ENCODE peak calls at places on chromosome 15, in seven cellular contexts. I is type B pancreatic cell; Y is AG09309; W is HCT116; F is GM06990; M is upper lobe of left lung; D is activated CD8-positive, alpha-beta T cell treated with anti-CD3 and anti-CD28 coated beads for 36 hours. O is an unnamed sample.

GRCh38 chr15:65400760-65401606 is 21.8 kb downstream of the IGDCC4 start:
- DNase-seq in I (peak), Y (no peak), W (peak), F (no peak), M (peak), D (peak), O (peak)

GRCh38 chr15:68018797-68019196 is 35.3 kb upstream of the PIAS1 start:
- DNase-seq in I (no peak), Y (no peak), W (no peak), F (no peak), M (no peak), D (no peak), O (no peak)

GRCh38 chr15:70095387-70096214 is 2.1 kb downstream of the TLE3 start:
- DNase-seq in I (peak), Y (no peak), W (no peak), F (peak), M (peak), D (peak), O (peak)

GRCh38 chr15:84929795-84930371 is 45.4 kb downstream of the SLC28A1 start:
- DNase-seq in I (peak), Y (no peak), W (peak), F (no peak), M (no peak), D (peak), O (no peak)

GRCh38 chr15:78076231-78077052 is 1.1 kb downstream of the TBC1D2B start:
- DNase-seq in I (no peak), Y (no peak), W (no peak), F (no peak), M (no peak), D (peak), O (no peak)

GRCh38 chr15:88571153-88572029 is 24.9 kb upstream of the DET1 start:
- DNase-seq in I (no peak), Y (no peak), W (no peak), F (no peak), M (no peak), D (no peak), O (peak)

GRCh38 chr15:41940441-41940857 is 31.9 kb downstream of the EHD4 start:
- DNase-seq in I (no peak), Y (no peak), W (peak), F (no peak), M (no peak), D (peak), O (no peak)

GRCh38 chr15:72153269-72153668 is 35.1 kb downstream of the SENP8 start:
- DNase-seq in I (no peak), Y (no peak), W (no peak), F (no peak), M (no peak), D (no peak), O (no peak)

GRCh38 chr15:26736502-26737248 is 36.2 kb downstream of the GABRB3 start:
- DNase-seq in I (no peak), Y (no peak), W (no peak), F (no peak), M (no peak), D (no peak), O (no peak)

GRCh38 chr15:58934114-58934447 is 602 bp upstream of the SLTM start:
- DNase-seq in I (no peak), Y (no peak), W (no peak), F (no peak), M (no peak), D (no peak), O (no peak)

GRCh38 chr15:58932791-58933310 is 628 bp downstream of the SLTM start:
- DNase-seq in I (peak), Y (no peak), W (no peak), F (no peak), M (no peak), D (no peak), O (no peak)

GRCh38 chr15:58931985-58932384 is 1.5 kb downstream of the SLTM start:
- DNase-seq in I (no peak), Y (peak), W (no peak), F (no peak), M (peak), D (peak), O (peak)

GRCh38 chr15:58934521-58934920 is 1.0 kb upstream of the SLTM start:
- DNase-seq in I (no peak), Y (no peak), W (peak), F (no peak), M (no peak), D (no peak), O (no peak)

DNA sequence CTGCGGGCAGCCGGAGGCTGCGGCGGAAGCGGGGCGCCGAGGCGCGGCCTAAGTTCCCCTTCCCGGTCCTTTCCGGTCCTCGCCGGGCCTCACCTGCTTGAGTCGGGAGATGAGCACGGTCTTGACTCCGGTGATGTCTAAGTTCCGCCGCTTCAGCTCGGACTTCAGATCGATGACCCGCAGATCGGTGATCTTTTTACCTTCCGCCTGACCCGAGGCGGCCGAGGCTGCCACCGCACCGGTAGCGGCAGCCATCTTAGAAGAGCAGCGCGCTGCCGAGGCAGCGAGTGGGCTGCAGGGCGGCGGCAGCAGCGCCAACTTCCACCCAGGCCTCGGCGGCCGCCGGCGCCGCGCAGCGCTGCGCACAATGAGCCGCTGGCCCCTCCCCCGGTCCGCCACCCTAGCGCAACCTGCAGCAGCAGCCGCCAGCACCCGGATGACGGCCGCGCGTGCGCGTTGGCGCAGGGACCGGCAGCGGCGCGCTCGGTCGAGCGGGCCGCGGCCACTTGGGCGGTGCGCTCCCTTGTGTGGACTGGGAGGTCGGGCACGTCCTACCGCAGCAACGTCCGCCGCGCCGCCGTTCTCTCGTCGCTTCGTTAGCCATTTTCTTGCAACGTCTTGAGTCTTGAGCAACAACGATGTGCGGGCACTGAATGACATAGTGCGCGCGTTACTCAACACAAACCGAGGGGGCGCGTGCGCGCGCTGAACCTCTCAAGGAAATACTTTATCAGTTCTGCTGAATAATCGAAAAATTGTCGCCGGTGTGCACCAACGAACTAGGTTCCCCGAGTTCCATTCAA is at the start of gene SLTM:
- DNase-seq in I (peak), Y (peak), W (peak), F (peak), M (peak), D (peak), O (peak)
- TF ChIP-seq CTCF in I (peak), Y (no peak), W (no peak), F (peak), M (peak), D (peak), O (no peak)

GRCh38 chr15:45871121-45871855 is 236.5 kb downstream of the SQOR start:
- DNase-seq in I (no peak), Y (peak), W (no peak), F (no peak), M (no peak), D (no peak), O (no peak)

GRCh38 chr15:45867281-45867680 is 232.5 kb downstream of the SQOR start:
- DNase-seq in I (no peak), Y (no peak), W (no peak), F (no peak), M (no peak), D (no peak), O (no peak)

GRCh38 chr15:45868109-45868691 is 233.4 kb downstream of the SQOR start:
- DNase-seq in I (no peak), Y (no peak), W (no peak), F (no peak), M (no peak), D (no peak), O (no peak)

GRCh38 chr15:45863881-45864580 is 229.2 kb downstream of the SQOR start:
- DNase-seq in I (no peak), Y (no peak), W (no peak), F (no peak), M (peak), D (no peak), O (no peak)

GRCh38 chr15:45869034-45869668 is 234.3 kb downstream of the SQOR start:
- DNase-seq in I (no peak), Y (no peak), W (no peak), F (no peak), M (no peak), D (no peak), O (no peak)
- TF ChIP-seq CTCF in I (no peak), Y (no peak), W (no peak), F (no peak), M (no peak), D (no peak), O (no peak)

DNA sequence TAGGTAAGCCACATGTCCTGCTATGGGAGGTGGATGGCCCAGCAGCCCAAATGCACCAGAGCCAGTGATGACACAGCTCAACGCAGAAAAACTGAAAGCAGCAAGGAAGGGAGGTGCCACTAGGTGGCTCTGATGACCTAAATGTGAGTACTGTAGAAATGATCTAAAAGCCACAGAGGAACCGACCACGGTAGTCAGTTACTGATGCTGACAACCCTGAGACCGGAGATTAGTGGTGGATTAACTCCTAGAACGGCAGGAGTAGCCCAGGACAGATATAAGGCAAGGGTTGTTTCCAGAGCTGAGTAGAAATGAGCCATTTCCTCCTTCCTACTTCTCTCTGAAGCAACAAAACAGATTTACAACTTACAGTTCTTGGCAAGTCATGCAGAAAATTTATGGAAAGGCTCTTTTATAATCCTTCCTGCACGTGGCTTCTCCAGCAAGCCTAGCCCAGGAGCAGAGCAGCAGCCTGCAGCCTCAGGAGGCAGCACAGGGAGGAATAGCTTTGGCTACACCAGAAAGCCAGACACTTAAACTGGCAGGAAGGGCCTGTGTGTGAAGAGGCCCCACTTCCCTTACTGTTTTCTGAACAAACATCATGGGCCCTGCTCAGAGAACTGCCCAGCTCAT is 13.1 kb downstream of the FBXL22 start:
- DNase-seq in I (no peak), Y (peak), W (peak), F (peak), M (peak), D (peak), O (peak)
- TF ChIP-seq CTCF in I (peak), Y (peak), W (peak), F (peak), M (peak), D (peak), O (peak)

GRCh38 chr15:52668133-52668532 is 11.1 kb downstream of the ATOSA start:
- DNase-seq in I (no peak), Y (no peak), W (no peak), F (no peak), M (no peak), D (no peak), O (no peak)
- TF ChIP-seq CTCF in I (no peak), Y (no peak), W (no peak), F (no peak), M (no peak), D (no peak), O (no peak)

O was measured in GM20000.